ENCODE peak calls at places on chromosome 16, in eight cellular contexts. C is esophagus muscularis mucosa, N is stomach, G is K562, P is endothelial cell of umbilical vein, E is breast epithelium, Y is SK-N-SH, A is transverse colon. K is an unnamed sample. For H3K27me3, the result is how much of the 10 kb centered on the place peaks cover.

GRCh38 chr16:64791756-64792155 is 330.1 kb downstream of the CDH11 start:
- DNase-seq in P (no peak), E (no peak), C (no peak), N (no peak), G (no peak), Y (no peak), A (no peak), K (no peak)

GRCh38 chr16:23302045-23302956 is at the start of gene SCNN1B:
- DNase-seq in A (peak), C (no peak), Y (peak), N (peak), P (no peak), E (no peak), G (no peak), K (no peak)

GRCh38 chr16:55732496-55732895 is 76.7 kb downstream of the SLC6A2 start:
- DNase-seq in C (no peak), A (no peak), E (no peak), P (no peak), N (no peak), G (no peak), Y (no peak), K (no peak)

GRCh38 chr16:5455110-5455509 is 357.5 kb upstream of the EEF2KMT start:
- DNase-seq in Y (no peak), E (no peak), G (no peak), N (no peak), C (no peak), P (no peak), A (peak), K (no peak)

GRCh38 chr16:54275956-54276355 is 10.6 kb downstream of the IRX3 start:
- DNase-seq in Y (no peak), A (no peak), N (no peak), G (no peak), C (no peak), P (no peak), E (no peak), K (no peak)

GRCh38 chr16:88357306-88358032 is 25.3 kb upstream of the ZNF469 start:
- DNase-seq in N (no peak), A (no peak), C (no peak), Y (peak), G (no peak), P (no peak), E (no peak), K (peak)

GRCh38 chr16:87930456-87930855 is 5.9 kb downstream of the CA5A start:
- DNase-seq in A (no peak), E (no peak), C (no peak), P (no peak), N (no peak), G (peak), Y (peak), K (no peak)

GRCh38 chr16:14400285-14400977 is 229.6 kb downstream of the PARN start:
- DNase-seq in N (no peak), E (no peak), Y (no peak), G (no peak), P (no peak), C (no peak), A (no peak), K (no peak)

GRCh38 chr16:24573141-24573540 is 33.8 kb downstream of the RBBP6 start:
- DNase-seq in P (no peak), Y (no peak), A (no peak), N (no peak), C (no peak), G (no peak), E (no peak), K (no peak)

GRCh38 chr16:21226749-21227148 is 6.8 kb upstream of the ANKS4B start:
- DNase-seq in A (no peak), P (no peak), E (no peak), C (no peak), G (no peak), N (no peak), Y (no peak), K (no peak)

GRCh38 chr16:50626868-50627267 is 54.2 kb downstream of the SNX20 start:
- DNase-seq in Y (no peak), E (no peak), G (no peak), A (no peak), P (no peak), C (no peak), N (no peak), K (no peak)

GRCh38 chr16:3022697-3023414 is 886 bp downstream of the HCFC1R1 start:
- DNase-seq in N (no peak), G (no peak), A (no peak), C (no peak), Y (no peak), P (peak), E (no peak), K (peak)

GRCh38 chr16:14202697-14203096 is 131.6 kb downstream of the MRTFB start:
- DNase-seq in P (peak), N (no peak), C (no peak), E (no peak), Y (peak), A (no peak), G (peak), K (no peak)

GRCh38 chr16:84277244-84277823 is 17.3 kb upstream of the WFDC1 start:
- DNase-seq in G (peak), A (peak), N (peak), P (peak), Y (peak), E (no peak), C (no peak), K (peak)

GRCh38 chr16:50999181-50999580 is 151.9 kb downstream of the SALL1 start:
- DNase-seq in A (no peak), P (no peak), Y (no peak), N (no peak), G (no peak), E (no peak), C (no peak), K (no peak)

GRCh38 chr16:86810062-86810461 is 231.7 kb downstream of the FOXL1 start:
- DNase-seq in P (no peak), E (no peak), A (no peak), C (no peak), G (no peak), Y (no peak), N (no peak), K (no peak)

GRCh38 chr16:82059161-82059982 is 24.3 kb downstream of the HSD17B2 start:
- DNase-seq in C (no peak), G (no peak), P (no peak), E (peak), Y (no peak), A (no peak), N (no peak), K (no peak)

GRCh38 chr16:69150146-69150865 is 17.9 kb downstream of the UTP4 start:
- DNase-seq in A (peak), G (peak), P (peak), C (no peak), Y (peak), N (peak), E (no peak), K (no peak)

GRCh38 chr16:10521681-10522274 is 58.6 kb downstream of the EMP2 start:
- DNase-seq in G (peak), C (no peak), P (peak), A (peak), N (peak), Y (peak), E (no peak), K (no peak)

GRCh38 chr16:21033707-21034106 is 116.9 kb downstream of the DNAH3 start:
- DNase-seq in E (no peak), A (no peak), G (no peak), Y (peak), P (no peak), N (no peak), C (no peak), K (no peak)

GRCh38 chr16:50121278-50121677 is 31.8 kb upstream of the TENT4B start:
- DNase-seq in E (no peak), A (no peak), Y (no peak), N (no peak), G (no peak), P (no peak), C (no peak), K (no peak)

GRCh38 chr16:84950906-84951305 is 60.4 kb downstream of the ZDHHC7 start:
- DNase-seq in P (no peak), Y (peak), G (peak), N (no peak), C (no peak), E (no peak), A (no peak), K (no peak)

GRCh38 chr16:82016964-82017363 is 5.7 kb upstream of the SDR42E1 start:
- DNase-seq in G (no peak), E (no peak), C (no peak), P (no peak), Y (no peak), A (no peak), N (no peak), K (no peak)

GRCh38 chr16:78127130-78127529 is 27.7 kb downstream of the WWOX start:
- DNase-seq in N (no peak), Y (no peak), A (no peak), E (no peak), C (no peak), P (peak), G (no peak), K (no peak)

GRCh38 chr16:29815032-29815721 is 775 bp upstream of the PAGR1 start:
- DNase-seq in P (no peak), Y (no peak), N (no peak), E (no peak), C (no peak), G (no peak), A (no peak), K (peak)

GRCh38 chr16:20937736-20938135 is 37.2 kb downstream of the LYRM1 start:
- DNase-seq in A (peak), P (no peak), C (no peak), G (no peak), N (no peak), Y (no peak), E (no peak), K (no peak)

GRCh38 chr16:16071631-16072244 is 122.3 kb downstream of the ABCC1 start:
- DNase-seq in A (no peak), N (peak), G (no peak), E (no peak), Y (no peak), C (no peak), P (no peak), K (no peak)

GRCh38 chr16:82004651-82005490 is 6.4 kb downstream of the SDR42E1 start:
- DNase-seq in A (no peak), E (peak), Y (peak), P (peak), G (no peak), C (no peak), N (no peak), K (no peak)

GRCh38 chr16:35399133-35399532 is 1939.7 kb downstream of the TP53TG3F start:
- DNase-seq in C (no peak), N (no peak), G (no peak), Y (no peak), E (no peak), P (no peak), A (no peak), K (no peak)
- TF ChIP-seq POLR2AphosphoS5 in C (no peak), N (no peak), G (no peak), Y (no peak), E (no peak), P (no peak), A (no peak), K (no peak)

GRCh38 chr16:73057369-73058210 is 9.7 kb upstream of the ZFHX3 start:
- DNase-seq in N (no peak), G (peak), Y (peak), A (no peak), C (no peak), P (peak), E (no peak), K (peak)
- H3K4me3 ChIP-seq in N (peak), G (no peak), Y (peak), A (peak), C (peak), P (peak), E (peak), K (peak)

GRCh38 chr16:67158637-67159600 is 790 bp downstream of the TRADD start:
- DNase-seq in A (peak), G (peak), C (no peak), E (no peak), N (peak), Y (peak), P (no peak), K (peak)
- H3K27me3 ChIP-seq in A (under half), G (under half), C (under half), E (under half), N (under half), Y (under half), P (under half), K (under half)

DNA sequence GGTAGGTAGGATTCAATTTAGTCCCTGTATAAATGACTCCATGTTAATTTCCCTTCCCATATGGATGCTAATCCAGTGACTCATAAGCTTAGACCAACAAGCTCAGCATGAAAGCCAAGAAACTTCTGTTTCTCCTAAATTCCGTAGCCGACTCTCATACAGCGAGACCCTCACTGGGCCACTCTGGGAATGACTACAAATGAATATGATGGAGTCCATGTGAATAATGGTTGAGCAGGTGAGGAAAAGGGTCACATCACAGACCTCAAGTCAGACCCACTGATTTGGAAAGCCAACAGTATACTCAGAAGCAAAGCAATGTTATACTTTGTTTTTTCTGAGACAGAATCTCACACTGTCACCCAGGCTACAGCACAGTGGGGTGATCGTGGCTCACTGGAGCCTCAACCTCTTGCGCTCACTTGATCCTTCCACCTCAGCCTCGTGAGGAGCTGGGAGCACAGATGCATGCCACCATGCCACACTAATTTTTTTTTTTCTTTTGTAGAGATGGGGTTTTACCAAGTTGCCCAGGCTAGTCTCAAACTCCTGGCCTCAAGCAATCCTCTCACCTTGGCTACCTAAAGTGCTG is 14.6 kb downstream of the RSL1D1 start:
- DNase-seq in N (no peak), Y (no peak), A (no peak), G (no peak), E (no peak), C (no peak), P (peak), K (peak)
- TF ChIP-seq POLR2AphosphoS5 in N (no peak), Y (no peak), A (no peak), G (no peak), E (no peak), C (no peak), P (no peak), K (no peak)

GRCh38 chr16:47490471-47490870 is 29.3 kb downstream of the PHKB start:
- DNase-seq in N (no peak), P (no peak), E (no peak), G (no peak), A (no peak), C (no peak), Y (no peak), K (no peak)

GRCh38 chr16:47488051-47488450 is 26.9 kb downstream of the PHKB start:
- DNase-seq in P (no peak), G (no peak), E (no peak), A (no peak), C (no peak), N (no peak), Y (no peak), K (no peak)

GRCh38 chr16:47492036-47492427 is 30.9 kb downstream of the PHKB start:
- DNase-seq in Y (no peak), E (no peak), N (no peak), C (no peak), P (no peak), A (no peak), G (no peak), K (no peak)

GRCh38 chr16:47493358-47494337 is 32.5 kb downstream of the PHKB start:
- DNase-seq in P (no peak), A (no peak), E (no peak), Y (no peak), C (no peak), N (no peak), G (no peak), K (no peak)

DNA sequence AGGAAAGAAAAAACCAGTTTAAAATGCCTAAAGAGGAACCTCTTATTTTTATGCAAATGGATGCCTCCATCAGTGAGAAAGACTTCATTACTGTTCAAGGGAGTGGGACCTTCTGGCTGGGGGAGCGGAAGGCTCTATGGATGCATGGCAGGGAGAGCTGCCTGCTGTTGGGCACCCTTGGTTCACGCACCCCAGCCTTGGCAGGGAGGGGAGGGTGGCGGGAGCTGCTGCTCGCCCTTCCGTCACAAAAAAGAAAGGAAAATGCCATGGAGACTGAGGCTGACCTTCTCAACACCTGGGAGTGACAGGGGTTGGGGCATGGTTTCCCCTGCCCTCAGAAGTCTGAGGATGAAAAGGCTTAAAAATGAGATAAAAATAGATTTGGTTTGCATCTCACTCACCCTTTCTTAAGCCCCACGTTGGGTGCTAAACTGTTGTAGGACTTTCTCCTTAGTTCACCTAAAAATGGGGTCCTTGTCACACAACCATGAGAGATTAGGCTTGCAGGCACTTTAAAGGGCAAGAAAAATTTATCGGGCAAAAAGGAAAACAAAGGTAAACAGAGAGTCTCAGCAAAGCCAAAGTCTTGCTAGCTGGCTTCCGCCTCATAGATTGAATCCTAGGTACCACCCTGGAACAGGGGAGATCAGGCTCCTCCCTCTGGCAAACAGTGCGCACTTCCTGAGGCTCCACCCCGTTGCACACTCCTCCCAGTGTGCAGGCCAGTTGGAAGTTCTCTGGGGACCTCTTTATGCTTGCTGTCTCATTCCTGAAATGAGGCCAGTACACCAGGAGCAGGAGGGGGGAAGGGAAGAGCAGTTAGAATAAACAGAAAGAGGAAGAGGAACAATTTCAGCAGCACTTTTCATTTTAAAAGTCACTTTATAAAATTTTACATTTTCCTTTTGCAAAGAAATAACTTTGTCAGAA is 31.6 kb downstream of the PHKB start:
- DNase-seq in Y (no peak), C (no peak), G (peak), N (peak), P (no peak), A (peak), E (no peak), K (peak)
- H3K4me3 ChIP-seq in Y (no peak), C (peak), G (no peak), N (no peak), P (no peak), A (no peak), E (no peak), K (peak)

DNA sequence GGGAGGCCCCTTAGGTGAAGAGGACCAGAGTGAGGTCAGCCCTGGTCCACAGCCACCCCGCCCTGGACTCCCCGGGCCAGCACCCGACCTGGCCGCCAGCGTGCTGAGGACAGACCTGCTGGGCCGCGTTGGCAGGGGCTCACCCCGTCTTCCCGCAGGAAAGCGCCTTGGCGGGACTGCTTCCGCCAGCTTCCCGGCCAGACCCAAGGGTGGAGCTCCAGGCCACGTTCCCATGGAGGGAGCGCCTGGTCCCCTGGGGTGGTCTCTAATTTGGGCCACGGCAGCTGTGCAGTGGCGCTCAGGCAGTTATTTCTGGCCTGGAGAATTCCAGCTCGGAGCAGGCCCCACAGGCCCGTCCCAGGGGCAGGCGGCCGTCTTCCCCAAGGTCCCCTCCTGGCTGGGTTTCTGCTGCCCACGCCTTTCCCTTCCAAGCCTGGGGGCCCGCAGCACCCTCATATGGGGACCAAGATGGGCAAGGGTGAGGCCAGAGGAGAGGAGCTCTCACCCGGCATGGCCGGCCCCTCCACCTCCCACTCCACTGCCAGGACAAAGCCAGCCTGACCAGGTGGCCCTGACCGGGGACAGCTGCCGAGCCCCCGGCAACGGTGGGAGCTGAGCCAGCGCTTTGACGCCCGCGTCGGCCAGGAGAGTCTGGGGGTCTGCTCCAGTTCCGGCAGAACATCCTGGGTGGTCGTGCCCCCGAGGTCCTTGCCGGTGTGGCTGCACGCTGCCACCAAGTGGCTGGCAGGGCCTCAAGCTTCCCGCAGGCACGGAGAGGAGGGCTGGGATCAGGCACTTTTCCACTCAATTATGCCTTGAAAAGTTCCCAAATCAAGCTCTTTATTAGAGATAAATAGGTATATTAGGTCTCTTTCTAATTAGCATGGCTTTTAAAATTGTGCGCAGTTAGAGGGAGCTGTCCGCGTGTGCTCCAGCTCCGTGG is 28.1 kb downstream of the CACNA1H start:
- DNase-seq in Y (no peak), P (no peak), E (no peak), A (no peak), C (no peak), N (no peak), G (no peak), K (no peak)
- H3K27me3 ChIP-seq in Y (under half), P (under half), E (half or more), A (under half), C (under half), N (under half), G (half or more), K (half or more)

GRCh38 chr16:72992142-72992601 is 55.8 kb downstream of the ZFHX3 start:
- DNase-seq in Y (peak), A (no peak), N (no peak), E (no peak), P (no peak), C (no peak), G (no peak), K (no peak)
- TF ChIP-seq POLR2AphosphoS5 in Y (no peak), A (no peak), N (no peak), E (no peak), P (no peak), C (no peak), G (no peak), K (no peak)

GRCh38 chr16:4313563-4314531 is 2.0 kb upstream of the GLIS2 start:
- DNase-seq in A (peak), E (no peak), G (peak), P (no peak), Y (peak), C (no peak), N (peak), K (no peak)

GRCh38 chr16:4316103-4316731 is 350 bp downstream of the GLIS2 start:
- DNase-seq in N (no peak), E (no peak), C (no peak), A (no peak), Y (peak), P (no peak), G (peak), K (no peak)

GRCh38 chr16:4316732-4317461 is 1.0 kb downstream of the GLIS2 start:
- DNase-seq in C (no peak), N (peak), Y (peak), P (peak), A (peak), E (no peak), G (no peak), K (no peak)

GRCh38 chr16:4315185-4316102 is at the start of gene GLIS2:
- DNase-seq in N (peak), Y (peak), E (no peak), P (peak), C (no peak), G (peak), A (peak), K (peak)

GRCh38 chr16:4314532-4315184 is 1.2 kb upstream of the GLIS2 start:
- DNase-seq in C (no peak), G (no peak), A (no peak), E (no peak), Y (peak), N (no peak), P (peak), K (no peak)
- H3K4me3 ChIP-seq in C (peak), G (peak), A (peak), E (peak), Y (peak), N (peak), P (peak), K (peak)

K was measured in spleen.